ENCODE peak calls at places on chromosome 17, in six cellular contexts. B is G401; U is stimulated activated CD8-positive, alpha-beta memory T cell treated with anti-CD3 and anti-CD28 coated beads, Interleukin-7, amount 100 ng/mL, for 1 hour; I is EL; D is progenitor cell of endocrine pancreas; X is iPS-NIHi11. Y is an unnamed sample.

GRCh38 chr17:743139-743538 is 8.9 kb downstream of the GEMIN4 start:
- DNase-seq in U (no peak), X (no peak), D (no peak), I (no peak), B (no peak), Y (no peak)

GRCh38 chr17:12514596-12514995 is 151.1 kb upstream of the MYOCD start:
- DNase-seq in D (no peak), B (no peak), I (no peak), U (no peak), X (no peak), Y (no peak)

GRCh38 chr17:49987681-49988441 is 7.2 kb downstream of the DLX3 start:
- DNase-seq in D (no peak), U (no peak), B (no peak), I (peak), X (peak), Y (peak)

GRCh38 chr17:81553616-81554181 is 1.5 kb upstream of the FAAP100 start:
- DNase-seq in X (no peak), D (no peak), U (no peak), I (peak), B (peak), Y (peak)

GRCh38 chr17:27532269-27533067 is 76.2 kb downstream of the KSR1 start:
- DNase-seq in X (no peak), D (no peak), I (no peak), B (no peak), U (no peak), Y (no peak)

GRCh38 chr17:74871329-74872076 is 1.3 kb downstream of the FDXR start:
- DNase-seq in I (no peak), D (no peak), B (no peak), U (no peak), X (no peak), Y (no peak)

GRCh38 chr17:68431661-68432071 is 25.6 kb downstream of the WIPI1 start:
- DNase-seq in B (peak), U (no peak), I (peak), X (peak), D (no peak), Y (no peak)

GRCh38 chr17:2029911-2030778 is at the start of gene DPH1:
- DNase-seq in D (peak), U (peak), I (peak), X (peak), B (peak), Y (peak)

GRCh38 chr17:7440823-7441174 is 1.5 kb downstream of the FGF11 start:
- DNase-seq in B (no peak), X (no peak), I (peak), U (no peak), D (no peak), Y (no peak)

GRCh38 chr17:45092932-45093430 is 31.9 kb downstream of the NMT1 start:
- DNase-seq in B (peak), X (no peak), D (no peak), I (peak), U (no peak), Y (peak)

GRCh38 chr17:76594676-76595075 is 9.0 kb upstream of the ST6GALNAC2 start:
- DNase-seq in B (no peak), U (no peak), I (no peak), X (no peak), D (no peak), Y (no peak)

GRCh38 chr17:49223517-49224197 is 6.9 kb downstream of the PHOSPHO1 start:
- DNase-seq in D (peak), U (no peak), I (peak), X (peak), B (peak), Y (no peak)

GRCh38 chr17:36901506-36901905 is 35.8 kb upstream of the LHX1 start:
- DNase-seq in U (no peak), B (no peak), X (peak), I (peak), D (no peak), Y (peak)

GRCh38 chr17:81339180-81339501 is 44.0 kb upstream of the SLC38A10 start:
- DNase-seq in X (no peak), U (no peak), B (no peak), I (no peak), D (no peak), Y (no peak)

GRCh38 chr17:46842835-46843234 is 8.5 kb upstream of the WNT9B start:
- DNase-seq in X (no peak), D (no peak), I (no peak), B (no peak), U (no peak), Y (no peak)

GRCh38 chr17:59848778-59849177 is 44.0 kb downstream of the TUBD1 start:
- DNase-seq in X (no peak), I (no peak), B (no peak), U (no peak), D (no peak), Y (no peak)

GRCh38 chr17:73400915-73401545 is 89.2 kb upstream of the CDC42EP4 start:
- DNase-seq in I (no peak), U (no peak), D (no peak), B (no peak), X (no peak), Y (no peak)

GRCh38 chr17:76427457-76428231 is 25.3 kb downstream of the UBE2O start:
- DNase-seq in U (no peak), B (no peak), I (peak), X (no peak), D (no peak), Y (no peak)

GRCh38 chr17:69763503-69763902 is 311.5 kb upstream of the KCNJ16 start:
- DNase-seq in B (no peak), I (peak), U (no peak), D (no peak), X (peak), Y (no peak)

GRCh38 chr17:47935961-47936360 is 5.4 kb upstream of the PNPO start:
- DNase-seq in U (no peak), D (no peak), B (no peak), X (no peak), I (peak), Y (peak)

GRCh38 chr17:29596811-29597210 is 3.9 kb downstream of the ANKRD13B start:
- DNase-seq in X (no peak), D (no peak), I (no peak), U (no peak), B (no peak), Y (no peak)

GRCh38 chr17:31378638-31379037 is 12.8 kb upstream of the RAB11FIP4 start:
- DNase-seq in D (no peak), B (no peak), I (no peak), U (no peak), X (peak), Y (no peak)

GRCh38 chr17:17073627-17074521 is 31.6 kb downstream of the MPRIP start:
- DNase-seq in D (no peak), U (no peak), B (no peak), I (peak), X (no peak), Y (no peak)

GRCh38 chr17:45248132-45248936 is 13.6 kb downstream of the SPATA32 start:
- DNase-seq in D (no peak), U (peak), X (peak), B (peak), I (no peak), Y (no peak)